ENCODE peak calls at places on chromosomes 2 and 18, in ten cellular contexts. One of them, this sample, is unnamed.

GRCh38 chr18:45910405-45911023 is 56.6 kb downstream of the EPG5 start:
- DNase-seq in GM12892: peak; percentile 37
- DNase-seq in IMR-90: peak; percentile 49
- DNase-seq in uterus: no peak
- DNase-seq in ovary: no peak
- DNase-seq in HCT116: peak; percentile 36
- DNase-seq in Peyer's patch: peak; percentile 22
- DNase-seq in suprapubic skin: no peak
- DNase-seq in NB4: peak; percentile 52
- DNase-seq in esophagus muscularis mucosa: no peak
- DNase-seq in this sample: peak; percentile 82

GRCh38 chr2:38797276-38797675 is 19.3 kb downstream of the GEMIN6 start:
- DNase-seq in GM12892: no peak
- DNase-seq in IMR-90: peak; percentile 31
- DNase-seq in uterus: no peak
- DNase-seq in ovary: no peak
- DNase-seq in HCT116: no peak
- DNase-seq in Peyer's patch: no peak
- DNase-seq in suprapubic skin: no peak
- DNase-seq in NB4: no peak
- DNase-seq in esophagus muscularis mucosa: no peak
- DNase-seq in this sample: no peak

GRCh38 chr18:58788971-58789797 is 75.5 kb upstream of the ZNF532 start:
- DNase-seq in GM12892: no peak
- DNase-seq in IMR-90: peak; percentile 84
- DNase-seq in uterus: no peak
- DNase-seq in ovary: peak; percentile 55
- DNase-seq in HCT116: no peak
- DNase-seq in Peyer's patch: no peak
- DNase-seq in suprapubic skin: no peak
- DNase-seq in NB4: no peak
- DNase-seq in esophagus muscularis mucosa: no peak
- DNase-seq in this sample: no peak

GRCh38 chr2:207226671-207227061 is 60.9 kb upstream of the KLF7 start:
- DNase-seq in GM12892: no peak
- DNase-seq in IMR-90: no peak
- DNase-seq in uterus: no peak
- DNase-seq in ovary: no peak
- DNase-seq in HCT116: no peak
- DNase-seq in Peyer's patch: no peak
- DNase-seq in suprapubic skin: no peak
- DNase-seq in NB4: no peak
- DNase-seq in esophagus muscularis mucosa: peak; percentile 42
- DNase-seq in this sample: no peak

GRCh38 chr2:72770879-72771461 is 54.9 kb downstream of the EXOC6B start:
- DNase-seq in GM12892: peak; percentile 26
- DNase-seq in IMR-90: peak; percentile 74
- DNase-seq in uterus: peak; percentile 21
- DNase-seq in ovary: no peak
- DNase-seq in HCT116: peak; percentile 56
- DNase-seq in Peyer's patch: peak; percentile 49
- DNase-seq in suprapubic skin: no peak
- DNase-seq in NB4: peak; percentile 83
- DNase-seq in esophagus muscularis mucosa: peak; percentile 92
- DNase-seq in this sample: peak; percentile 72

GRCh38 chr2:201696151-201696659 is 2.2 kb downstream of the MPP4 start:
- DNase-seq in GM12892: no peak
- DNase-seq in IMR-90: peak; percentile 96
- DNase-seq in uterus: peak; percentile 35
- DNase-seq in ovary: no peak
- DNase-seq in HCT116: no peak
- DNase-seq in Peyer's patch: no peak
- DNase-seq in suprapubic skin: no peak
- DNase-seq in NB4: no peak
- DNase-seq in esophagus muscularis mucosa: peak; percentile 66
- DNase-seq in this sample: no peak

GRCh38 chr2:230925879-230926765 is 1.1 kb upstream of the GPR55 start:
- DNase-seq in GM12892: peak; percentile 59
- DNase-seq in IMR-90: no peak
- DNase-seq in uterus: no peak
- DNase-seq in ovary: no peak
- DNase-seq in HCT116: no peak
- DNase-seq in Peyer's patch: no peak
- DNase-seq in suprapubic skin: peak; percentile 47
- DNase-seq in NB4: peak; percentile 44
- DNase-seq in esophagus muscularis mucosa: no peak
- DNase-seq in this sample: no peak

GRCh38 chr2:29923110-29923721 is 1.8 kb upstream of the ALK start:
- DNase-seq in GM12892: no peak
- DNase-seq in IMR-90: peak; percentile 54
- DNase-seq in uterus: peak; percentile 21
- DNase-seq in ovary: peak; percentile 43
- DNase-seq in HCT116: peak; percentile 42
- DNase-seq in Peyer's patch: peak; percentile 41
- DNase-seq in suprapubic skin: no peak
- DNase-seq in NB4: peak; percentile 67
- DNase-seq in esophagus muscularis mucosa: no peak
- DNase-seq in this sample: peak; percentile 73

GRCh38 chr2:64143154-64144056 is 815 bp downstream of the PELI1 start:
- DNase-seq in GM12892: no peak
- DNase-seq in IMR-90: peak; percentile 34
- DNase-seq in uterus: no peak
- DNase-seq in ovary: no peak
- DNase-seq in HCT116: no peak
- DNase-seq in Peyer's patch: peak; percentile 27
- DNase-seq in suprapubic skin: no peak
- DNase-seq in NB4: peak; percentile 67
- DNase-seq in esophagus muscularis mucosa: no peak
- DNase-seq in this sample: peak; percentile 69

GRCh38 chr2:101124684-101125366 is 26.4 kb downstream of the TBC1D8 start:
- DNase-seq in GM12892: no peak
- DNase-seq in IMR-90: peak; percentile 76
- DNase-seq in uterus: peak; percentile 73
- DNase-seq in ovary: peak; percentile 56
- DNase-seq in HCT116: peak; percentile 93
- DNase-seq in Peyer's patch: no peak
- DNase-seq in suprapubic skin: no peak
- DNase-seq in NB4: peak; percentile 63
- DNase-seq in esophagus muscularis mucosa: no peak
- DNase-seq in this sample: no peak

GRCh38 chr18:62524443-62525200 is 1.8 kb downstream of the ZCCHC2 start:
- DNase-seq in GM12892: peak; percentile 37
- DNase-seq in IMR-90: peak; percentile 45
- DNase-seq in uterus: peak; percentile 51
- DNase-seq in ovary: peak; percentile 76
- DNase-seq in HCT116: no peak
- DNase-seq in Peyer's patch: peak; percentile 61
- DNase-seq in suprapubic skin: no peak
- DNase-seq in NB4: peak; percentile 74
- DNase-seq in esophagus muscularis mucosa: peak; percentile 93
- DNase-seq in this sample: peak; percentile 79
- TF ChIP-seq POLR2A in GM12892: no peak
- TF ChIP-seq POLR2A in IMR-90: no peak
- TF ChIP-seq POLR2A in uterus: peak; percentile 39
- TF ChIP-seq POLR2A in ovary: peak; percentile 28
- TF ChIP-seq POLR2A in HCT116: no peak
- TF ChIP-seq POLR2A in Peyer's patch: peak; percentile 62
- TF ChIP-seq POLR2A in suprapubic skin: no peak
- TF ChIP-seq POLR2A in NB4: no peak
- TF ChIP-seq POLR2A in esophagus muscularis mucosa: peak; percentile 29
- TF ChIP-seq POLR2A in this sample: peak; percentile 70

GRCh38 chr2:173048901-173049661 is 26.6 kb upstream of the MAP3K20 start:
- DNase-seq in GM12892: peak; percentile 10
- DNase-seq in IMR-90: peak; percentile 98
- DNase-seq in uterus: peak; percentile 90
- DNase-seq in ovary: peak; percentile 68
- DNase-seq in HCT116: peak; percentile 97
- DNase-seq in Peyer's patch: peak; percentile 29
- DNase-seq in suprapubic skin: no peak
- DNase-seq in NB4: peak; percentile 97
- DNase-seq in esophagus muscularis mucosa: no peak
- DNase-seq in this sample: no peak

GRCh38 chr2:173050684-173051083 is 25.0 kb upstream of the MAP3K20 start:
- DNase-seq in GM12892: no peak
- DNase-seq in IMR-90: no peak
- DNase-seq in uterus: no peak
- DNase-seq in ovary: no peak
- DNase-seq in HCT116: no peak
- DNase-seq in Peyer's patch: no peak
- DNase-seq in suprapubic skin: no peak
- DNase-seq in NB4: no peak
- DNase-seq in esophagus muscularis mucosa: no peak
- DNase-seq in this sample: no peak

GRCh38 chr2:173049732-173050314 is 25.8 kb upstream of the MAP3K20 start:
- DNase-seq in GM12892: no peak
- DNase-seq in IMR-90: no peak
- DNase-seq in uterus: no peak
- DNase-seq in ovary: no peak
- DNase-seq in HCT116: no peak
- DNase-seq in Peyer's patch: no peak
- DNase-seq in suprapubic skin: no peak
- DNase-seq in NB4: no peak
- DNase-seq in esophagus muscularis mucosa: no peak
- DNase-seq in this sample: no peak

GRCh38 chr2:173051463-173051862 is 24.2 kb upstream of the MAP3K20 start:
- DNase-seq in GM12892: no peak
- DNase-seq in IMR-90: no peak
- DNase-seq in uterus: no peak
- DNase-seq in ovary: no peak
- DNase-seq in HCT116: no peak
- DNase-seq in Peyer's patch: no peak
- DNase-seq in suprapubic skin: no peak
- DNase-seq in NB4: peak; percentile 72
- DNase-seq in esophagus muscularis mucosa: no peak
- DNase-seq in this sample: no peak

GRCh38 chr2:173048530-173048900 is 27.1 kb upstream of the MAP3K20 start:
- DNase-seq in GM12892: no peak
- DNase-seq in IMR-90: no peak
- DNase-seq in uterus: no peak
- DNase-seq in ovary: no peak
- DNase-seq in HCT116: no peak
- DNase-seq in Peyer's patch: no peak
- DNase-seq in suprapubic skin: no peak
- DNase-seq in NB4: no peak
- DNase-seq in esophagus muscularis mucosa: no peak
- DNase-seq in this sample: no peak
- TF ChIP-seq POLR2A in GM12892: no peak
- TF ChIP-seq POLR2A in IMR-90: no peak
- TF ChIP-seq POLR2A in uterus: no peak
- TF ChIP-seq POLR2A in ovary: no peak
- TF ChIP-seq POLR2A in HCT116: no peak
- TF ChIP-seq POLR2A in Peyer's patch: no peak
- TF ChIP-seq POLR2A in suprapubic skin: no peak
- TF ChIP-seq POLR2A in NB4: no peak
- TF ChIP-seq POLR2A in esophagus muscularis mucosa: no peak
- TF ChIP-seq POLR2A in this sample: no peak

DNA sequence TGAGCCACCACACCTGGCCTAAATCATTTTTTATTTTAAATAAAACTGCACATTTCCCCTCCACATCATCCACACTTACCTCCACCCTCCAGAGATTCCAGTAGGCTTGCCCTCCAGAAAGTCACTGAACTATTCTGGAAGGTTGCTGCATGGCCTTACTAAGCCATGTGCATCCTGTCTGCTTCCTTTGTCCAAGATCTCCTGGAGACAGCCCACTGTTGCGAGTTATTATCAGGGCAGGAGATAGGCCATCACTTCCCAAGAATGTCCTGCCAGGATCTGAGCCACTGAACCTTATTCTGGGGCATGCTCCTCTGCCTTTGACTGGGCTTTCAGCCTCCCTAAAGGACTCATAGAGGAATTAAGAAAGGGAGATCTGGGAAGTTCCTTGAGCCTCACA is 26.8 kb downstream of the CCDC68 start:
- DNase-seq in GM12892: no peak
- DNase-seq in IMR-90: no peak
- DNase-seq in uterus: no peak
- DNase-seq in ovary: no peak
- DNase-seq in HCT116: no peak
- DNase-seq in Peyer's patch: no peak
- DNase-seq in suprapubic skin: no peak
- DNase-seq in NB4: no peak
- DNase-seq in esophagus muscularis mucosa: no peak
- DNase-seq in this sample: no peak
- TF ChIP-seq POLR2A in GM12892: no peak
- TF ChIP-seq POLR2A in IMR-90: no peak
- TF ChIP-seq POLR2A in uterus: no peak
- TF ChIP-seq POLR2A in ovary: no peak
- TF ChIP-seq POLR2A in HCT116: no peak
- TF ChIP-seq POLR2A in Peyer's patch: no peak
- TF ChIP-seq POLR2A in suprapubic skin: no peak
- TF ChIP-seq POLR2A in NB4: no peak
- TF ChIP-seq POLR2A in esophagus muscularis mucosa: no peak
- TF ChIP-seq POLR2A in this sample: no peak

GRCh38 chr2:234978466-234979203 is 26.8 kb downstream of the SH3BP4 start:
- DNase-seq in GM12892: no peak
- DNase-seq in IMR-90: peak; percentile 61
- DNase-seq in uterus: no peak
- DNase-seq in ovary: no peak
- DNase-seq in HCT116: no peak
- DNase-seq in Peyer's patch: no peak
- DNase-seq in suprapubic skin: no peak
- DNase-seq in NB4: no peak
- DNase-seq in esophagus muscularis mucosa: no peak
- DNase-seq in this sample: no peak
- TF ChIP-seq POLR2A in GM12892: no peak
- TF ChIP-seq POLR2A in IMR-90: no peak
- TF ChIP-seq POLR2A in uterus: no peak
- TF ChIP-seq POLR2A in ovary: no peak
- TF ChIP-seq POLR2A in HCT116: no peak
- TF ChIP-seq POLR2A in Peyer's patch: no peak
- TF ChIP-seq POLR2A in suprapubic skin: no peak
- TF ChIP-seq POLR2A in NB4: no peak
- TF ChIP-seq POLR2A in esophagus muscularis mucosa: no peak
- TF ChIP-seq POLR2A in this sample: no peak

GRCh38 chr2:15591692-15592463 is at the start of gene DDX1:
- DNase-seq in GM12892: peak; percentile 82
- DNase-seq in IMR-90: peak; percentile 79
- DNase-seq in uterus: peak; percentile 82
- DNase-seq in ovary: peak; percentile 88
- DNase-seq in HCT116: peak; percentile 54
- DNase-seq in Peyer's patch: peak; percentile 74
- DNase-seq in suprapubic skin: peak; percentile 94
- DNase-seq in NB4: peak; percentile 95
- DNase-seq in esophagus muscularis mucosa: peak; percentile 95
- DNase-seq in this sample: peak; percentile 94
- TF ChIP-seq POLR2A in GM12892: peak; percentile 96
- TF ChIP-seq POLR2A in IMR-90: peak; percentile 86
- TF ChIP-seq POLR2A in uterus: peak; percentile 60
- TF ChIP-seq POLR2A in ovary: peak; percentile 66
- TF ChIP-seq POLR2A in HCT116: peak; percentile 45
- TF ChIP-seq POLR2A in Peyer's patch: peak; percentile 75
- TF ChIP-seq POLR2A in suprapubic skin: no peak
- TF ChIP-seq POLR2A in NB4: peak; percentile 78
- TF ChIP-seq POLR2A in esophagus muscularis mucosa: peak; percentile 52
- TF ChIP-seq POLR2A in this sample: peak; percentile 89